ENCODE peak calls at places on chromosomes 12 and 14, in six cellular contexts. S, J, V, I, D and P are unnamed samples.

GRCh38 chr12:34607520-34608195 is 585.4 kb downstream of the ALG10 start:
- DNase-seq in V (no peak), D (no peak), I (peak; percentile 58), J (no peak), S (no peak), P (no peak)

GRCh38 chr14:69268763-69269162 is 8.8 kb downstream of the GALNT16 start:
- DNase-seq in S (no peak), V (no peak), J (peak; percentile 34), I (peak; percentile 63), D (no peak), P (no peak)

GRCh38 chr12:39476894-39477293 is 34.0 kb upstream of the KIF21A start:
- DNase-seq in S (no peak), D (no peak), V (no peak), J (no peak), I (no peak), P (no peak)

GRCh38 chr14:35229495-35230089 is 62.6 kb upstream of the PSMA6 start:
- DNase-seq in J (peak; percentile 39), S (peak; percentile 61), V (no peak), D (no peak), I (no peak), P (no peak)

GRCh38 chr12:4153343-4153892 is 120.1 kb upstream of the CCND2 start:
- DNase-seq in S (peak; percentile 59), J (no peak), D (peak; percentile 20), I (no peak), V (no peak), P (no peak)

GRCh38 chr14:65095633-65096205 is 6.6 kb downstream of the MAX start:
- DNase-seq in J (peak; percentile 88), S (no peak), I (peak; percentile 91), V (no peak), D (peak; percentile 66), P (peak; percentile 51)

GRCh38 chr12:52847335-52848102 is 1.3 kb downstream of the KRT78 start:
- DNase-seq in D (no peak), I (no peak), J (peak; percentile 44), V (no peak), S (no peak), P (no peak)

GRCh38 chr12:84811291-84811690 is 101.3 kb downstream of the SLC6A15 start:
- DNase-seq in J (no peak), I (no peak), S (no peak), D (no peak), V (no peak), P (no peak)

GRCh38 chr14:78566017-78566858 is 396.1 kb downstream of the NRXN3 start:
- DNase-seq in S (peak; percentile 51), D (peak; percentile 74), I (peak; percentile 75), V (peak; percentile 80), J (peak; percentile 72), P (peak; percentile 82)

GRCh38 chr12:12979731-12980259 is 20.3 kb downstream of the HEBP1 start:
- DNase-seq in I (no peak), S (no peak), D (no peak), V (peak; percentile 59), J (peak; percentile 95), P (no peak)

GRCh38 chr12:98968896-98969295 is 323.8 kb downstream of the APAF1 start:
- DNase-seq in I (no peak), S (no peak), V (no peak), J (no peak), D (no peak), P (no peak)

GRCh38 chr14:102445641-102446040 is 63.9 kb downstream of the ANKRD9 start:
- DNase-seq in I (no peak), V (no peak), J (no peak), S (no peak), D (no peak), P (no peak)

GRCh38 chr14:102454711-102455110 is 54.9 kb downstream of the ANKRD9 start:
- DNase-seq in I (no peak), S (no peak), J (no peak), D (no peak), V (no peak), P (no peak)

GRCh38 chr14:102450206-102451063 is 59.1 kb downstream of the ANKRD9 start:
- DNase-seq in J (no peak), D (no peak), S (no peak), V (no peak), I (no peak), P (no peak)

GRCh38 chr14:102452302-102452701 is 57.3 kb downstream of the ANKRD9 start:
- DNase-seq in V (no peak), S (no peak), D (no peak), J (no peak), I (no peak), P (no peak)

GRCh38 chr14:102451064-102451352 is 58.6 kb downstream of the ANKRD9 start:
- DNase-seq in J (no peak), I (no peak), V (no peak), D (no peak), S (no peak), P (no peak)
- H3K36me3 ChIP-seq in J (peaks cover 27% of the 10 kb centered on the region), I (peaks cover 91% of the 10 kb centered on the region), V (peaks cover 27% of the 10 kb centered on the region), D (peaks cover 2% of the 10 kb centered on the region), S (no peaks in the 10 kb centered on the region), P (peaks cover 46% of the 10 kb centered on the region)

GRCh38 chr14:36660736-36661505 is 739 bp upstream of the PAX9 start:
- DNase-seq in S (peak; percentile 56), D (no peak), V (no peak), J (no peak), I (no peak), P (no peak)

GRCh38 chr14:36658091-36659009 is 3.3 kb upstream of the PAX9 start:
- DNase-seq in V (no peak), J (no peak), S (no peak), D (no peak), I (no peak), P (no peak)

GRCh38 chr14:36659010-36659821 is 2.4 kb upstream of the PAX9 start:
- DNase-seq in S (no peak), D (no peak), I (no peak), J (no peak), V (no peak), P (no peak)

GRCh38 chr14:36661506-36662257 is at the start of gene PAX9:
- DNase-seq in V (peak; percentile 91), S (peak; percentile 90), J (peak; percentile 69), D (peak; percentile 46), I (peak; percentile 84), P (peak; percentile 86)

DNA sequence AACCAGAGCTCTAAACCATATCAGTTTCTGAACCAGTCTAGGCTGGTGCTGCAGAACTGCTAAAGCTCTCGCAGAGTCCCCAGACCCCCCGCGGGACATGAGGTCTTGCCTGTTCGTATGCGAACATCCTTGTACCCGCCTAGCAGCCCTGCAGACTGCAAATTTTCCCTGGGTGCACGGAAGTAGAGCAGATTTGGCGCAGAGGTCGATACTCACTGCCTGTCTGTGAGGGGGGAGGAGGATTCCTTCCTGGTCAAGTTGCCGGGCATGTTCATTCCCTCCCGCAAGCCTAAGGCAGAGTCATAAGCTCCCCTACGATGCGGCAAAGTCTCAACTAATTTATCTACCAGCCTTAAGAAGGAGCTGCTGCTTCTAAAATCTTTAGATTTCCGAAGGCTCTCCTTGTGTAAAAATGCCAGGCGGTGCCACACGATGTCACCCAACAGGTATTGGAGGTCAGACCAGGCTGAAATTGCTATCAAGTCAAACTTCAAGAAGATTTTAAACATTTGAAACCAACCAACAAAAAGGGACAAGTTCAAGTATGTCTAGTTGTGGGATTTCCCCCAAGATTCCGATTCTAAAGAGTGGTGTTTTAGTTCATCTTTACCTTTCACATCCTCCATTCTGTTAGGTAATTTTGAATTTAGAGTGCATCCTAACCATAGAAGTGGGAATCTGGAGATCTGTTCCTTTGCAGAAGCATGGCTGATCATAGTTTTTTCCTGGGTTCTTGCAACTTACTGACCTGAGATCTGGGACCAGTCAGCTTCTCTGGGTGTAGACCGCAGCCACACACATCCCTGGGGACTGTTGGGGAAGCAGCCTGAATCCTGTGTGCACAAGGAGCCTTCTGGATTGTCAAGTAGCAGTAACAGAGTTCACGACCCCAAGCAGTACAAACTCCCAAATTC is 1.6 kb upstream of the PAX9 start:
- DNase-seq in D (no peak), V (no peak), J (no peak), I (no peak), S (no peak), P (no peak)
- H3K4me1 ChIP-seq in D (peaks cover 20% of the 10 kb centered on the region), V (peaks cover 29% of the 10 kb centered on the region), J (peaks cover 16% of the 10 kb centered on the region), I (peaks cover 70% of the 10 kb centered on the region), S (peaks cover 14% of the 10 kb centered on the region), P (peaks cover 25% of the 10 kb centered on the region)

DNA sequence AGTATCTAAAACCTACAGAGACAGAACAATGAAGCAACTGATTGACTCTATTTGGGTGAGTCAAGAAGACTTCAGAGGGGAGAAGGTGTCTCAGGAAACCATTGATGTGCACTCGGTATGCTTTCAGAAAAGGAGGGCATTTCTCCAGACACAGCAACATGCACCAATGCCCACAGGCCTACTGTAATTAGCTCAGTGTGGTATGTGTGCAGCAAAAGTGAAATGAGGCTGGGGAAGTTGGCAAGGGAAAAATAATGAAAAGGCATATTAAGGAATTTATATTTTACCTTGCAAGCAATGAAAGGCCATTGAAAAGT is 158.4 kb upstream of the GRIP1 start:
- DNase-seq in S (no peak), J (no peak), I (no peak), D (no peak), V (no peak), P (no peak)
- H3K27ac ChIP-seq in S (no peak overlapping the region), J (no peak overlapping the region), I (no peak overlapping the region), D (no peak overlapping the region), V (no peak overlapping the region), P (no peak overlapping the region)

GRCh38 chr12:56834886-56835285 is 71.8 kb downstream of the HSD17B6 start:
- DNase-seq in J (no peak), D (no peak), S (no peak), V (no peak), I (no peak), P (no peak)
- H3K36me3 ChIP-seq in J (no peaks in the 10 kb centered on the region), D (no peaks in the 10 kb centered on the region), S (no peaks in the 10 kb centered on the region), V (no peaks in the 10 kb centered on the region), I (no peaks in the 10 kb centered on the region), P (no peaks in the 10 kb centered on the region)

GRCh38 chr14:61463664-61464063 is 142.3 kb downstream of the PRKCH start:
- DNase-seq in V (no peak), I (no peak), J (peak; percentile 39), D (no peak), S (no peak), P (no peak)
- H3K4me1 ChIP-seq in V (peaks cover 5% of the 10 kb centered on the region), I (no peaks in the 10 kb centered on the region), J (peaks cover 52% of the 10 kb centered on the region), D (peaks cover 46% of the 10 kb centered on the region), S (peaks cover 30% of the 10 kb centered on the region), P (peaks cover 8% of the 10 kb centered on the region)